ENCODE peak calls at places on chromosomes 1 and 21, in ten cellular contexts. One of them, this sample, is unnamed.
A peak's percentile ranks its signal among the peaks of the same experiment; 100 is the strongest.

GRCh38 chr1:108017698-108018097 is 52.7 kb upstream of the VAV3 start:
- DNase-seq in astrocyte of the hippocampus: no peak
- DNase-seq in HCT116: no peak
- DNase-seq in NCI-H1417: no peak
- DNase-seq in nephron progenitor cell: no peak
- DNase-seq in cardiac fibroblast: peak; percentile 28
- DNase-seq in GM03348: no peak
- DNase-seq in activated gamma-delta T cell treated with anti-CD3 and anti-CD28 coated beads, Interleukin-2, amount 50 U/mL, for 16 hours: no peak
- DNase-seq in RPMI7951: peak; percentile 30
- DNase-seq in left ventricle myocardium superior: no peak
- DNase-seq in this sample: no peak

GRCh38 chr21:41953831-41954653 is at the start of gene C2CD2:
- DNase-seq in NCI-H1417: peak; percentile 64
- DNase-seq in astrocyte of the hippocampus: peak; percentile 84
- DNase-seq in left ventricle myocardium superior: peak; percentile 85
- DNase-seq in HCT116: no peak
- DNase-seq in RPMI7951: peak; percentile 74
- DNase-seq in cardiac fibroblast: peak; percentile 65
- DNase-seq in nephron progenitor cell: peak; percentile 71
- DNase-seq in activated gamma-delta T cell treated with anti-CD3 and anti-CD28 coated beads, Interleukin-2, amount 50 U/mL, for 16 hours: peak; percentile 4
- DNase-seq in GM03348: peak; percentile 99
- DNase-seq in this sample: no peak

GRCh38 chr1:22850681-22851080 is 122.0 kb downstream of the LACTBL1 start:
- DNase-seq in nephron progenitor cell: no peak
- DNase-seq in HCT116: no peak
- DNase-seq in RPMI7951: peak; percentile 63
- DNase-seq in GM03348: no peak
- DNase-seq in astrocyte of the hippocampus: no peak
- DNase-seq in left ventricle myocardium superior: peak; percentile 72
- DNase-seq in cardiac fibroblast: peak; percentile 12
- DNase-seq in NCI-H1417: no peak
- DNase-seq in activated gamma-delta T cell treated with anti-CD3 and anti-CD28 coated beads, Interleukin-2, amount 50 U/mL, for 16 hours: no peak
- DNase-seq in this sample: no peak

GRCh38 chr1:11473635-11474034 is 5.3 kb upstream of the DISP3 start:
- DNase-seq in HCT116: no peak
- DNase-seq in activated gamma-delta T cell treated with anti-CD3 and anti-CD28 coated beads, Interleukin-2, amount 50 U/mL, for 16 hours: no peak
- DNase-seq in RPMI7951: peak; percentile 26
- DNase-seq in GM03348: peak; percentile 27
- DNase-seq in astrocyte of the hippocampus: peak; percentile 37
- DNase-seq in left ventricle myocardium superior: no peak
- DNase-seq in cardiac fibroblast: peak; percentile 7
- DNase-seq in nephron progenitor cell: peak; percentile 88
- DNase-seq in NCI-H1417: no peak
- DNase-seq in this sample: no peak

GRCh38 chr1:61389926-61390845 is 307.8 kb downstream of the NFIA start:
- DNase-seq in nephron progenitor cell: no peak
- DNase-seq in NCI-H1417: no peak
- DNase-seq in left ventricle myocardium superior: no peak
- DNase-seq in cardiac fibroblast: peak; percentile 29
- DNase-seq in GM03348: no peak
- DNase-seq in activated gamma-delta T cell treated with anti-CD3 and anti-CD28 coated beads, Interleukin-2, amount 50 U/mL, for 16 hours: no peak
- DNase-seq in RPMI7951: no peak
- DNase-seq in HCT116: no peak
- DNase-seq in astrocyte of the hippocampus: no peak
- DNase-seq in this sample: no peak

GRCh38 chr1:107965112-107965991 is at the start of gene VAV3:
- DNase-seq in NCI-H1417: peak; percentile 86
- DNase-seq in RPMI7951: peak; percentile 62
- DNase-seq in astrocyte of the hippocampus: peak; percentile 84
- DNase-seq in cardiac fibroblast: peak; percentile 45
- DNase-seq in activated gamma-delta T cell treated with anti-CD3 and anti-CD28 coated beads, Interleukin-2, amount 50 U/mL, for 16 hours: peak; percentile 33
- DNase-seq in HCT116: no peak
- DNase-seq in nephron progenitor cell: peak; percentile 86
- DNase-seq in left ventricle myocardium superior: peak; percentile 89
- DNase-seq in GM03348: peak; percentile 79
- DNase-seq in this sample: no peak

GRCh38 chr1:98133151-98133550 is 212.3 kb upstream of the DPYD start:
- DNase-seq in GM03348: peak; percentile 5
- DNase-seq in HCT116: no peak
- DNase-seq in astrocyte of the hippocampus: peak; percentile 70
- DNase-seq in NCI-H1417: no peak
- DNase-seq in cardiac fibroblast: no peak
- DNase-seq in activated gamma-delta T cell treated with anti-CD3 and anti-CD28 coated beads, Interleukin-2, amount 50 U/mL, for 16 hours: no peak
- DNase-seq in nephron progenitor cell: no peak
- DNase-seq in left ventricle myocardium superior: no peak
- DNase-seq in RPMI7951: no peak
- DNase-seq in this sample: no peak

GRCh38 chr1:42173961-42174715 is 9.6 kb upstream of the GUCA2A start:
- DNase-seq in left ventricle myocardium superior: no peak
- DNase-seq in cardiac fibroblast: peak; percentile 65
- DNase-seq in HCT116: no peak
- DNase-seq in GM03348: no peak
- DNase-seq in astrocyte of the hippocampus: no peak
- DNase-seq in activated gamma-delta T cell treated with anti-CD3 and anti-CD28 coated beads, Interleukin-2, amount 50 U/mL, for 16 hours: no peak
- DNase-seq in RPMI7951: no peak
- DNase-seq in NCI-H1417: no peak
- DNase-seq in nephron progenitor cell: no peak
- DNase-seq in this sample: peak; percentile 93

GRCh38 chr1:231354330-231355020 is 16.4 kb downstream of the SPRTN start:
- DNase-seq in cardiac fibroblast: peak; percentile 44
- DNase-seq in GM03348: no peak
- DNase-seq in RPMI7951: no peak
- DNase-seq in activated gamma-delta T cell treated with anti-CD3 and anti-CD28 coated beads, Interleukin-2, amount 50 U/mL, for 16 hours: no peak
- DNase-seq in HCT116: no peak
- DNase-seq in left ventricle myocardium superior: no peak
- DNase-seq in nephron progenitor cell: no peak
- DNase-seq in astrocyte of the hippocampus: peak; percentile 53
- DNase-seq in NCI-H1417: no peak
- DNase-seq in this sample: no peak

GRCh38 chr1:202049129-202049528 is 38.7 kb downstream of the ELF3 start:
- DNase-seq in cardiac fibroblast: peak; percentile 46
- DNase-seq in RPMI7951: no peak
- DNase-seq in HCT116: no peak
- DNase-seq in astrocyte of the hippocampus: no peak
- DNase-seq in NCI-H1417: no peak
- DNase-seq in left ventricle myocardium superior: peak; percentile 42
- DNase-seq in activated gamma-delta T cell treated with anti-CD3 and anti-CD28 coated beads, Interleukin-2, amount 50 U/mL, for 16 hours: no peak
- DNase-seq in nephron progenitor cell: no peak
- DNase-seq in GM03348: no peak
- DNase-seq in this sample: no peak